ENCODE peak calls at places on chromosomes 7 and 10, in ten cellular contexts. One of them, this sample, is unnamed.

GRCh38 chr10:7239312-7239985 is 171.4 kb downstream of the SFMBT2 start:
- DNase-seq in pancreas: no peak
- DNase-seq in CD4-positive, alpha-beta T cell: no peak
- DNase-seq in stomach: no peak
- DNase-seq in RWPE1: no peak
- DNase-seq in endothelial cell: no peak
- DNase-seq in spleen: no peak
- DNase-seq in HFFc6: no peak
- DNase-seq in fibroblast of pulmonary artery: no peak
- DNase-seq in cardiac muscle cell: no peak
- DNase-seq in this sample: no peak

GRCh38 chr7:28729685-28730084 is 228.4 kb downstream of the TRIL start:
- DNase-seq in pancreas: no peak
- DNase-seq in CD4-positive, alpha-beta T cell: no peak
- DNase-seq in stomach: no peak
- DNase-seq in RWPE1: no peak
- DNase-seq in endothelial cell: no peak
- DNase-seq in spleen: no peak
- DNase-seq in HFFc6: no peak
- DNase-seq in fibroblast of pulmonary artery: peak; percentile 35
- DNase-seq in cardiac muscle cell: peak; percentile 8
- DNase-seq in this sample: no peak

GRCh38 chr10:16828114-16828568 is 10.9 kb upstream of the RSU1 start:
- DNase-seq in pancreas: peak; percentile 64
- DNase-seq in CD4-positive, alpha-beta T cell: peak; percentile 50
- DNase-seq in stomach: peak; percentile 48
- DNase-seq in RWPE1: peak; percentile 28
- DNase-seq in endothelial cell: peak; percentile 69
- DNase-seq in spleen: peak; percentile 76
- DNase-seq in HFFc6: peak; percentile 79
- DNase-seq in fibroblast of pulmonary artery: peak; percentile 90
- DNase-seq in cardiac muscle cell: peak; percentile 90
- DNase-seq in this sample: no peak

GRCh38 chr10:44899450-44900080 is 11.6 kb upstream of the TMEM72 start:
- DNase-seq in pancreas: no peak
- DNase-seq in CD4-positive, alpha-beta T cell: no peak
- DNase-seq in stomach: no peak
- DNase-seq in RWPE1: no peak
- DNase-seq in endothelial cell: no peak
- DNase-seq in spleen: no peak
- DNase-seq in HFFc6: no peak
- DNase-seq in fibroblast of pulmonary artery: no peak
- DNase-seq in cardiac muscle cell: no peak
- DNase-seq in this sample: no peak

GRCh38 chr7:38878694-38879457 is 30.1 kb downstream of the VPS41 start:
- DNase-seq in pancreas: no peak
- DNase-seq in CD4-positive, alpha-beta T cell: no peak
- DNase-seq in stomach: no peak
- DNase-seq in RWPE1: no peak
- DNase-seq in endothelial cell: no peak
- DNase-seq in spleen: no peak
- DNase-seq in HFFc6: no peak
- DNase-seq in fibroblast of pulmonary artery: no peak
- DNase-seq in cardiac muscle cell: no peak
- DNase-seq in this sample: no peak

GRCh38 chr10:133616371-133617130 is 10.0 kb downstream of the FRG2B start:
- DNase-seq in pancreas: peak; percentile 66
- DNase-seq in CD4-positive, alpha-beta T cell: no peak
- DNase-seq in stomach: peak; percentile 58
- DNase-seq in RWPE1: no peak
- DNase-seq in endothelial cell: no peak
- DNase-seq in spleen: no peak
- DNase-seq in HFFc6: no peak
- DNase-seq in fibroblast of pulmonary artery: no peak
- DNase-seq in cardiac muscle cell: no peak
- DNase-seq in this sample: no peak

GRCh38 chr10:86595496-86595895 is 58.9 kb upstream of the OPN4 start:
- DNase-seq in pancreas: no peak
- DNase-seq in CD4-positive, alpha-beta T cell: no peak
- DNase-seq in stomach: no peak
- DNase-seq in RWPE1: no peak
- DNase-seq in endothelial cell: no peak
- DNase-seq in spleen: no peak
- DNase-seq in HFFc6: no peak
- DNase-seq in fibroblast of pulmonary artery: no peak
- DNase-seq in cardiac muscle cell: no peak
- DNase-seq in this sample: no peak

GRCh38 chr10:69504576-69505250 is 53.4 kb downstream of the TSPAN15 start:
- DNase-seq in pancreas: no peak
- DNase-seq in CD4-positive, alpha-beta T cell: no peak
- DNase-seq in stomach: no peak
- DNase-seq in RWPE1: no peak
- DNase-seq in endothelial cell: no peak
- DNase-seq in spleen: peak; percentile 69
- DNase-seq in HFFc6: no peak
- DNase-seq in fibroblast of pulmonary artery: no peak
- DNase-seq in cardiac muscle cell: no peak
- DNase-seq in this sample: no peak

GRCh38 chr7:14806886-14807285 is 95.7 kb downstream of the DGKB start:
- DNase-seq in pancreas: no peak
- DNase-seq in CD4-positive, alpha-beta T cell: no peak
- DNase-seq in stomach: no peak
- DNase-seq in RWPE1: no peak
- DNase-seq in endothelial cell: no peak
- DNase-seq in spleen: no peak
- DNase-seq in HFFc6: peak; percentile 39
- DNase-seq in fibroblast of pulmonary artery: peak; percentile 17
- DNase-seq in cardiac muscle cell: peak; percentile 12
- DNase-seq in this sample: no peak

GRCh38 chr7:144011458-144012230 is 11.5 kb downstream of the OR6B1 start:
- DNase-seq in pancreas: no peak
- DNase-seq in CD4-positive, alpha-beta T cell: no peak
- DNase-seq in stomach: no peak
- DNase-seq in RWPE1: peak; percentile 8
- DNase-seq in endothelial cell: no peak
- DNase-seq in spleen: no peak
- DNase-seq in HFFc6: no peak
- DNase-seq in fibroblast of pulmonary artery: peak; percentile 44
- DNase-seq in cardiac muscle cell: no peak
- DNase-seq in this sample: no peak

GRCh38 chr10:127300868-127301321 is 104.5 kb upstream of the INSYN2A start:
- DNase-seq in pancreas: no peak
- DNase-seq in CD4-positive, alpha-beta T cell: no peak
- DNase-seq in stomach: peak; percentile 40
- DNase-seq in RWPE1: no peak
- DNase-seq in endothelial cell: no peak
- DNase-seq in spleen: no peak
- DNase-seq in HFFc6: no peak
- DNase-seq in fibroblast of pulmonary artery: no peak
- DNase-seq in cardiac muscle cell: no peak
- DNase-seq in this sample: no peak

GRCh38 chr10:12720217-12720981 is 281.1 kb downstream of the CCDC3 start:
- DNase-seq in pancreas: peak; percentile 86
- DNase-seq in CD4-positive, alpha-beta T cell: no peak
- DNase-seq in stomach: peak; percentile 97
- DNase-seq in RWPE1: peak; percentile 78
- DNase-seq in endothelial cell: no peak
- DNase-seq in spleen: no peak
- DNase-seq in HFFc6: peak; percentile 74
- DNase-seq in fibroblast of pulmonary artery: peak; percentile 90
- DNase-seq in cardiac muscle cell: peak; percentile 85
- DNase-seq in this sample: peak; percentile 72

GRCh38 chr7:100257017-100257416 is 37.3 kb downstream of the PVRIG start:
- DNase-seq in pancreas: no peak
- DNase-seq in CD4-positive, alpha-beta T cell: no peak
- DNase-seq in stomach: no peak
- DNase-seq in RWPE1: no peak
- DNase-seq in endothelial cell: no peak
- DNase-seq in spleen: no peak
- DNase-seq in HFFc6: no peak
- DNase-seq in fibroblast of pulmonary artery: no peak
- DNase-seq in cardiac muscle cell: no peak
- DNase-seq in this sample: no peak

GRCh38 chr7:65749518-65749917 is 123.4 kb upstream of the VKORC1L1 start:
- DNase-seq in pancreas: no peak
- DNase-seq in CD4-positive, alpha-beta T cell: no peak
- DNase-seq in stomach: no peak
- DNase-seq in RWPE1: no peak
- DNase-seq in endothelial cell: no peak
- DNase-seq in spleen: no peak
- DNase-seq in HFFc6: no peak
- DNase-seq in fibroblast of pulmonary artery: no peak
- DNase-seq in cardiac muscle cell: no peak
- DNase-seq in this sample: no peak

GRCh38 chr7:65749039-65749438 is 123.8 kb upstream of the VKORC1L1 start:
- DNase-seq in pancreas: no peak
- DNase-seq in CD4-positive, alpha-beta T cell: no peak
- DNase-seq in stomach: no peak
- DNase-seq in RWPE1: no peak
- DNase-seq in endothelial cell: no peak
- DNase-seq in spleen: no peak
- DNase-seq in HFFc6: no peak
- DNase-seq in fibroblast of pulmonary artery: no peak
- DNase-seq in cardiac muscle cell: no peak
- DNase-seq in this sample: no peak

GRCh38 chr7:65746398-65746669 is 126.5 kb upstream of the VKORC1L1 start:
- DNase-seq in pancreas: no peak
- DNase-seq in CD4-positive, alpha-beta T cell: no peak
- DNase-seq in stomach: no peak
- DNase-seq in RWPE1: no peak
- DNase-seq in endothelial cell: no peak
- DNase-seq in spleen: no peak
- DNase-seq in HFFc6: peak; percentile 54
- DNase-seq in fibroblast of pulmonary artery: peak; percentile 46
- DNase-seq in cardiac muscle cell: peak; percentile 21
- DNase-seq in this sample: no peak

DNA sequence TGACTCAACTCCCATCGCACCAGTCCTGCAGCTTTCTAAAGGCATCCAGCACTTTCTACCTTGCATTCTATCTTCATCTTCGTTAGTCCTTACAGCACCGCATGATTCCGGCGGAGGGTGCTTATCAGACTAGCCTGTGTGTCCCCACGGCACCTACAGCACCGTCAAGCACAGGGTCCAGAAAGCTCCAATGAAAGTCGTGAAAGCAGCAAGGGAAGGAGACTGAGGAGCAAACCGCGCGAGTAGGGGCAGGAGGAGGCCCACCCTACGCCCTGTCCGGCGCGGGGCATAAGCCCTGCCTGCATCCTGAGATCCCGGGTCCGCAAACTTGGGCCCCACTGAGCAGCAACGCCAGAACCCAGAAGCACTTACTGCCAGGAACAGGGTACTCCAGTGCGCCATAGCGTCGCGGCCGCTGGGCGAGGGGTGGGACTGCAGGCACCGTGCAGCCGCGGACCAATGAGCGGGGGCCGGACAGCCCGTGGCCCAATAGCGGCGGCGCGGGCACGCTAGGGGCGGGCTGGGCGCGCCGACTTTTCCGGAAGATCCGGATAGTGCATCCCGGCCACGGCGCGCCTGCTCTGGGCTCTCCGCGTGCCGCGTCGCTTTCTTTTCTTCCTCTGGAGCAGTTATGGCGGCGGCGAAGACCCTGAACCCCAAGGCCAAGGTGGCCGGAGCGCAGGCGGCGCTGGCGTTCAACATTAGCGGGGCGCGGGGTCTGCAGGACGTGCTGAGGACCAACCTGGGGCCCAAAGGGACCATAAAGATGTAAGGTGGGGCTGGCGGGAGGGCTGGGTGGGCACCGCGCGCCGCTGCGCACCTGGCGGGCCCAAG is 122.1 kb upstream of the VKORC1L1 start:
- DNase-seq in pancreas: peak; percentile 96
- DNase-seq in CD4-positive, alpha-beta T cell: peak; percentile 72
- DNase-seq in stomach: peak; percentile 94
- DNase-seq in RWPE1: peak; percentile 89
- DNase-seq in endothelial cell: peak; percentile 93
- DNase-seq in spleen: peak; percentile 98
- DNase-seq in HFFc6: peak; percentile 79
- DNase-seq in fibroblast of pulmonary artery: peak; percentile 87
- DNase-seq in cardiac muscle cell: peak; percentile 91
- DNase-seq in this sample: peak; percentile 62
- TF ChIP-seq CTCF in pancreas: peak; percentile 11
- TF ChIP-seq CTCF in CD4-positive, alpha-beta T cell: no peak
- TF ChIP-seq CTCF in stomach: peak; percentile 19
- TF ChIP-seq CTCF in RWPE1: no peak
- TF ChIP-seq CTCF in endothelial cell: no peak
- TF ChIP-seq CTCF in spleen: peak; percentile 56
- TF ChIP-seq CTCF in HFFc6: peak; percentile 50
- TF ChIP-seq CTCF in fibroblast of pulmonary artery: no peak
- TF ChIP-seq CTCF in cardiac muscle cell: no peak
- TF ChIP-seq CTCF in this sample: no peak

DNA sequence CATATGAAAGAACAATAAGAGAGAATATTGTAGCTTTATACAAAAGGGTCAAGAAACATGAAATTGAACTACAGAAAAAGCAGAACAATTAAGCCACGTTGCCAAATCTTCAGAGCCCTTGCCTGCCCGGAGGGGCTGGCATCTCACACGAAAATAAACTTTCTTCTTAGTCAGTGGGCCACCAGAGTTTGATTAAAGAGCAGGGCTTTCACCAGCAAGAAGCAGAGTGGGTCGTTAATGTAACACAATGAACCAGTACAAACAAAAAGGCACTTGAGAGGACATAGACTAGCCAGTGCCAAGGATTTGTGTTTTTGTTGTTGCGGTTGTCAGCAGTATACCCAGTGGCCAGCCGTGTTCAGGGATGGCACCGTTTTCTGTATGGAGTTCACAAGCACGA is 155.4 kb downstream of the NRP1 start:
- DNase-seq in pancreas: no peak
- DNase-seq in CD4-positive, alpha-beta T cell: no peak
- DNase-seq in stomach: no peak
- DNase-seq in RWPE1: no peak
- DNase-seq in endothelial cell: no peak
- DNase-seq in spleen: no peak
- DNase-seq in HFFc6: peak; percentile 23
- DNase-seq in fibroblast of pulmonary artery: no peak
- DNase-seq in cardiac muscle cell: no peak
- DNase-seq in this sample: no peak
- TF ChIP-seq CTCF in pancreas: no peak
- TF ChIP-seq CTCF in CD4-positive, alpha-beta T cell: no peak
- TF ChIP-seq CTCF in stomach: no peak
- TF ChIP-seq CTCF in RWPE1: no peak
- TF ChIP-seq CTCF in endothelial cell: no peak
- TF ChIP-seq CTCF in spleen: no peak
- TF ChIP-seq CTCF in HFFc6: no peak
- TF ChIP-seq CTCF in fibroblast of pulmonary artery: no peak
- TF ChIP-seq CTCF in cardiac muscle cell: no peak
- TF ChIP-seq CTCF in this sample: no peak

GRCh38 chr7:112708236-112708635 is 82.0 kb downstream of the TMEM168 start:
- DNase-seq in pancreas: no peak
- DNase-seq in CD4-positive, alpha-beta T cell: no peak
- DNase-seq in stomach: no peak
- DNase-seq in RWPE1: no peak
- DNase-seq in endothelial cell: no peak
- DNase-seq in spleen: no peak
- DNase-seq in HFFc6: no peak
- DNase-seq in fibroblast of pulmonary artery: no peak
- DNase-seq in cardiac muscle cell: no peak
- DNase-seq in this sample: no peak
- TF ChIP-seq CTCF in pancreas: no peak
- TF ChIP-seq CTCF in CD4-positive, alpha-beta T cell: no peak
- TF ChIP-seq CTCF in stomach: no peak
- TF ChIP-seq CTCF in RWPE1: no peak
- TF ChIP-seq CTCF in endothelial cell: no peak
- TF ChIP-seq CTCF in spleen: no peak
- TF ChIP-seq CTCF in HFFc6: no peak
- TF ChIP-seq CTCF in fibroblast of pulmonary artery: no peak
- TF ChIP-seq CTCF in cardiac muscle cell: no peak
- TF ChIP-seq CTCF in this sample: no peak

GRCh38 chr7:86598311-86598710 is 45.4 kb upstream of the GRM3 start:
- DNase-seq in pancreas: peak; percentile 71
- DNase-seq in CD4-positive, alpha-beta T cell: no peak
- DNase-seq in stomach: no peak
- DNase-seq in RWPE1: no peak
- DNase-seq in endothelial cell: peak; percentile 34
- DNase-seq in spleen: peak; percentile 50
- DNase-seq in HFFc6: no peak
- DNase-seq in fibroblast of pulmonary artery: no peak
- DNase-seq in cardiac muscle cell: no peak
- DNase-seq in this sample: no peak
- TF ChIP-seq CTCF in pancreas: no peak
- TF ChIP-seq CTCF in CD4-positive, alpha-beta T cell: no peak
- TF ChIP-seq CTCF in stomach: no peak
- TF ChIP-seq CTCF in RWPE1: no peak
- TF ChIP-seq CTCF in endothelial cell: no peak
- TF ChIP-seq CTCF in spleen: no peak
- TF ChIP-seq CTCF in HFFc6: no peak
- TF ChIP-seq CTCF in fibroblast of pulmonary artery: no peak
- TF ChIP-seq CTCF in cardiac muscle cell: no peak
- TF ChIP-seq CTCF in this sample: no peak